ENCODE peak calls at places on chromosomes 11 and 22, in nine cellular contexts. Z is stimulated activated CD4-positive, alpha-beta T cell treated with anti-CD3 and anti-CD28 coated beads, Interleukin-15, amount 100 ng/mL, for 24 hours; F is upper lobe of right lung; H is GM18507; D is cardiac septum; P is stimulated activated CD8-positive, alpha-beta memory T cell treated with anti-CD3 and anti-CD28 coated beads, Interleukin-12 subunit alpha, Interleukin-12 subunit beta, amount 100 ng/mL, for 4 hours; B is CD4-positive, alpha-beta memory T cell; M is Calu3; X is DMS53. O is an unnamed sample.

GRCh38 chr22:24758164-24758799 is 16.2 kb downstream of the PIWIL3 start:
- DNase-seq in Z (peak), F (no peak), H (peak), D (no peak), P (no peak), B (peak), M (peak), X (peak), O (peak)

GRCh38 chr11:3170756-3171670 is 5.9 kb upstream of the OSBPL5 start:
- DNase-seq in Z (no peak), F (peak), H (no peak), D (peak), P (no peak), B (no peak), M (no peak), X (no peak), O (no peak)

GRCh38 chr11:76680517-76681425 is 10.2 kb upstream of the LRRC32 start:
- DNase-seq in Z (peak), F (no peak), H (peak), D (peak), P (no peak), B (peak), M (peak), X (peak), O (peak)

GRCh38 chr22:20086763-20087162 is 6.7 kb downstream of the DGCR8 start:
- DNase-seq in Z (no peak), F (no peak), H (no peak), D (no peak), P (no peak), B (no peak), M (no peak), X (no peak), O (no peak)

GRCh38 chr11:9385288-9385902 is 943 bp downstream of the IPO7 start:
- DNase-seq in Z (no peak), F (no peak), H (no peak), D (no peak), P (no peak), B (no peak), M (no peak), X (peak), O (peak)

GRCh38 chr11:2555376-2555775 is 110.6 kb downstream of the KCNQ1 start:
- DNase-seq in Z (no peak), F (peak), H (no peak), D (no peak), P (no peak), B (no peak), M (no peak), X (no peak), O (no peak)

GRCh38 chr11:9772218-9772617 is 108.3 kb downstream of the SWAP70 start:
- DNase-seq in Z (no peak), F (no peak), H (no peak), D (no peak), P (no peak), B (no peak), M (no peak), X (no peak), O (peak)

GRCh38 chr22:39408807-39409206 is 9.2 kb downstream of the TAB1 start:
- DNase-seq in Z (no peak), F (no peak), H (no peak), D (no peak), P (no peak), B (no peak), M (no peak), X (no peak), O (no peak)

GRCh38 chr11:69253028-69253427 is 40.9 kb upstream of the MYEOV start:
- DNase-seq in Z (no peak), F (no peak), H (no peak), D (peak), P (no peak), B (no peak), M (peak), X (no peak), O (no peak)

GRCh38 chr11:79441159-79441875 is 487 bp upstream of the TENM4 start:
- DNase-seq in Z (no peak), F (no peak), H (no peak), D (no peak), P (no peak), B (no peak), M (no peak), X (peak), O (peak)

GRCh38 chr11:1163911-1164735 is 6.4 kb downstream of the MUC5AC start:
- DNase-seq in Z (no peak), F (peak), H (no peak), D (no peak), P (no peak), B (no peak), M (no peak), X (no peak), O (no peak)

GRCh38 chr11:117411736-117412135 is 84.1 kb downstream of the CEP164 start:
- DNase-seq in Z (no peak), F (peak), H (no peak), D (no peak), P (no peak), B (no peak), M (no peak), X (no peak), O (no peak)

GRCh38 chr11:2099523-2100316 is 39.5 kb downstream of the IGF2 start:
- DNase-seq in Z (no peak), F (peak), H (no peak), D (peak), P (no peak), B (no peak), M (peak), X (peak), O (peak)

GRCh38 chr11:119680899-119681370 is 48.1 kb downstream of the NECTIN1 start:
- DNase-seq in Z (no peak), F (no peak), H (no peak), D (peak), P (no peak), B (no peak), M (no peak), X (no peak), O (no peak)

GRCh38 chr22:23190526-23190925 is 10.2 kb downstream of the BCR start:
- DNase-seq in Z (no peak), F (no peak), H (no peak), D (no peak), P (no peak), B (no peak), M (no peak), X (no peak), O (no peak)

GRCh38 chr11:123063396-123064267 is 1.7 kb upstream of the HSPA8 start:
- DNase-seq in Z (peak), F (no peak), H (no peak), D (no peak), P (no peak), B (peak), M (peak), X (peak), O (peak)

GRCh38 chr11:14454861-14455632 is 44.6 kb downstream of the COPB1 start:
- DNase-seq in Z (no peak), F (no peak), H (no peak), D (no peak), P (no peak), B (peak), M (no peak), X (peak), O (no peak)

GRCh38 chr22:35355744-35356420 is 25.0 kb upstream of the HMOX1 start:
- DNase-seq in Z (no peak), F (no peak), H (no peak), D (no peak), P (no peak), B (no peak), M (no peak), X (no peak), O (no peak)

GRCh38 chr11:11148104-11148509 is 204.9 kb downstream of the CSNK2A3 start:
- DNase-seq in Z (peak), F (peak), H (no peak), D (peak), P (no peak), B (no peak), M (peak), X (no peak), O (no peak)

GRCh38 chr22:45212992-45213751 is 27.5 kb downstream of the KIAA0930 start:
- DNase-seq in Z (no peak), F (peak), H (no peak), D (no peak), P (no peak), B (no peak), M (no peak), X (no peak), O (no peak)

GRCh38 chr11:115515647-115516046 is 11.4 kb upstream of the CADM1 start:
- DNase-seq in Z (no peak), F (no peak), H (no peak), D (no peak), P (no peak), B (no peak), M (no peak), X (no peak), O (no peak)

GRCh38 chr11:1218256-1218787 is 4.5 kb upstream of the MUC5B start:
- DNase-seq in Z (no peak), F (peak), H (no peak), D (no peak), P (no peak), B (no peak), M (no peak), X (no peak), O (peak)

GRCh38 chr11:126400019-126400962 is 44.8 kb downstream of the ST3GAL4 start:
- DNase-seq in Z (no peak), F (no peak), H (no peak), D (peak), P (no peak), B (no peak), M (no peak), X (no peak), O (no peak)

GRCh38 chr11:83220279-83220678 is 26.8 kb downstream of the ANKRD42 start:
- DNase-seq in Z (peak), F (no peak), H (no peak), D (no peak), P (no peak), B (no peak), M (peak), X (peak), O (no peak)

GRCh38 chr11:116732740-116733385 is 39.9 kb downstream of the BUD13 start:
- DNase-seq in Z (peak), F (peak), H (peak), D (no peak), P (peak), B (peak), M (peak), X (peak), O (peak)

GRCh38 chr11:94539420-94539819 is 4.3 kb upstream of the FUT4 start:
- DNase-seq in Z (no peak), F (no peak), H (no peak), D (no peak), P (no peak), B (no peak), M (peak), X (peak), O (no peak)

GRCh38 chr22:32341122-32341740 is 16.4 kb upstream of the RFPL3 start:
- DNase-seq in Z (no peak), F (no peak), H (no peak), D (no peak), P (no peak), B (no peak), M (no peak), X (no peak), O (no peak)

GRCh38 chr11:120991830-120992686 is 31.8 kb upstream of the TBCEL start:
- DNase-seq in Z (no peak), F (no peak), H (no peak), D (no peak), P (no peak), B (no peak), M (no peak), X (no peak), O (no peak)

GRCh38 chr22:26550498-26551033 is 38.3 kb upstream of the TFIP11 start:
- DNase-seq in Z (no peak), F (peak), H (no peak), D (peak), P (no peak), B (no peak), M (no peak), X (no peak), O (no peak)

GRCh38 chr11:12249590-12250260 is 127.6 kb upstream of the PARVA start:
- DNase-seq in Z (no peak), F (no peak), H (no peak), D (no peak), P (no peak), B (no peak), M (peak), X (peak), O (peak)

GRCh38 chr22:46737976-46738641 is at the start of gene CERK:
- DNase-seq in Z (peak), F (peak), H (peak), D (peak), P (peak), B (peak), M (peak), X (peak), O (peak)

GRCh38 chr11:113385749-113386148 is 1.8 kb upstream of the ANKK1 start:
- DNase-seq in Z (no peak), F (no peak), H (no peak), D (no peak), P (no peak), B (no peak), M (no peak), X (peak), O (no peak)

GRCh38 chr22:44037519-44038370 is 13.6 kb downstream of the PARVB start:
- DNase-seq in Z (no peak), F (no peak), H (no peak), D (no peak), P (no peak), B (no peak), M (no peak), X (peak), O (no peak)

GRCh38 chr11:117560786-117561530 is 233.3 kb downstream of the CEP164 start:
- DNase-seq in Z (no peak), F (peak), H (no peak), D (peak), P (no peak), B (no peak), M (no peak), X (no peak), O (peak)

GRCh38 chr11:116170526-116171120 is 602.2 kb downstream of the BUD13 start:
- DNase-seq in Z (no peak), F (no peak), H (no peak), D (peak), P (no peak), B (no peak), M (peak), X (peak), O (peak)

O was measured in NCI-H526.